ENCODE peak calls at places on chromosomes 13 and 19, in eight cellular contexts. W is upper lobe of left lung, P is foreskin fibroblast, J is ovary, Q is heart right ventricle, U is MCF 10A, F is B cell, K is A549. H is an unnamed sample.

GRCh38 chr13:20715340-20715732 is 11.8 kb downstream of the IL17D start:
- DNase-seq in W (no peak), P (no peak), J (no peak), Q (no peak), U (no peak), F (no peak), K (no peak), H (no peak)

GRCh38 chr19:46487802-46488445 is 7.7 kb downstream of the PNMA8B start:
- DNase-seq in W (peak), P (peak), J (peak), Q (peak), U (peak), F (peak), K (peak), H (peak)

GRCh38 chr13:60260440-60260839 is 96.7 kb upstream of the DIAPH3 start:
- DNase-seq in W (no peak), P (no peak), J (no peak), Q (no peak), U (no peak), F (no peak), K (no peak), H (no peak)

GRCh38 chr19:916645-917322 is 349 bp upstream of the KISS1R start:
- DNase-seq in W (no peak), P (no peak), J (no peak), Q (no peak), U (no peak), F (peak), K (no peak), H (no peak)

GRCh38 chr19:3102239-3103140 is 8.3 kb downstream of the GNA11 start:
- DNase-seq in W (peak), P (no peak), J (no peak), Q (no peak), U (no peak), F (no peak), K (no peak), H (no peak)

GRCh38 chr13:30863231-30863630 is 42.8 kb upstream of the MEDAG start:
- DNase-seq in W (no peak), P (no peak), J (no peak), Q (no peak), U (no peak), F (no peak), K (no peak), H (no peak)

GRCh38 chr13:67137044-67137735 is 92.9 kb downstream of the PCDH9 start:
- DNase-seq in W (no peak), P (peak), J (no peak), Q (no peak), U (no peak), F (no peak), K (no peak), H (no peak)

GRCh38 chr19:4061683-4062575 is 4.8 kb downstream of the ZBTB7A start:
- DNase-seq in W (peak), P (no peak), J (peak), Q (no peak), U (peak), F (no peak), K (no peak), H (no peak)

GRCh38 chr19:29871143-29871542 is 59.4 kb downstream of the CCNE1 start:
- DNase-seq in W (no peak), P (no peak), J (no peak), Q (no peak), U (no peak), F (no peak), K (no peak), H (no peak)

GRCh38 chr19:6259312-6259861 is 20.4 kb downstream of the MLLT1 start:
- DNase-seq in W (no peak), P (no peak), J (peak), Q (no peak), U (no peak), F (no peak), K (no peak), H (no peak)

GRCh38 chr13:44120814-44121505 is 241.3 kb downstream of the LACC1 start:
- DNase-seq in W (no peak), P (no peak), J (no peak), Q (no peak), U (no peak), F (no peak), K (no peak), H (no peak)

GRCh38 chr19:55379161-55379560 is 2.5 kb downstream of the TMEM190 start:
- DNase-seq in W (no peak), P (no peak), J (no peak), Q (no peak), U (no peak), F (no peak), K (no peak), H (no peak)

GRCh38 chr13:29861694-29862110 is 11.3 kb upstream of the UBL3 start:
- DNase-seq in W (no peak), P (peak), J (no peak), Q (no peak), U (peak), F (no peak), K (peak), H (no peak)

DNA sequence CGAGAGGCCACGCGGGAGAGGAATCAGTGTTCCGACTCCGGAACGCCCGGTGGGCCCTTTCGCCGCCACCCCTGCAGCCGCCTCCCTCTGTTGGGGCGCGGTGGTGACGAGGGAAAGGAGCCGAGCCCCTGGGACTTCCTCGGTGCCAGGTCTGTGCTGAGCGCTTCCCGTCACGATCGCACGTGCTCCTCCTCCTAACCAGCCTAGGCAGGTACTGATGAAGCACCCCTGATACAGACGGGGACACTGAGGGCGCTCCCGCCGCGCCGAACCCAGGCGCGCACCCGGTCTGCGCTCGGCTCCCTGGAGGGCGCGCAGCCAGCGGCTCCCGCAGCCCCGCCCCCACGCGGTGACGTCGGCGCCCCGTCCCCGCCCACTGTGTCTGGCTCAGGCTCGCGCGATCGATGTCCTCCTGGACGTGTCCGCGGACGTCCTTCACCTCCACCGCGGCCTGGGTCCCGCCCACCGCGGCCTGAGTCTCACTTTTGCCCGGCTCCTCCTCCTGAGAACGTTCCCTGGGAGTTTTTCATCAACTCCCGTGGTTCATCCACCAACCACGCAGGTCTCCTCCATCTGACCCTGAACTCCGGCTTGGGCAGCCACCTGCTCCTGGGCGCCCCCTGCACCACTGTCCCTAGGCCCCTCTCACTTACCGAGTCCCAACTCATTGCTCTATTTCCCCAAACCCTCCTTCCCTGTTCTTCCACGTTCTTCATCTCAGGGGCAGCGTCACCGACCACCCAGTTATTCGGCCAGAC is 2.6 kb upstream of the KLK15 start:
- DNase-seq in W (peak), P (peak), J (peak), Q (peak), U (peak), F (peak), K (peak), H (peak)
- TF ChIP-seq CTCF in W (no peak), P (no peak), J (no peak), Q (no peak), U (no peak), F (no peak), K (no peak), H (no peak)

GRCh38 chr13:42048625-42049453 is at the start of gene DGKH:
- DNase-seq in W (peak), P (peak), J (peak), Q (peak), U (peak), F (peak), K (peak), H (no peak)
- TF ChIP-seq CTCF in W (no peak), P (no peak), J (peak), Q (peak), U (peak), F (no peak), K (peak), H (no peak)

DNA sequence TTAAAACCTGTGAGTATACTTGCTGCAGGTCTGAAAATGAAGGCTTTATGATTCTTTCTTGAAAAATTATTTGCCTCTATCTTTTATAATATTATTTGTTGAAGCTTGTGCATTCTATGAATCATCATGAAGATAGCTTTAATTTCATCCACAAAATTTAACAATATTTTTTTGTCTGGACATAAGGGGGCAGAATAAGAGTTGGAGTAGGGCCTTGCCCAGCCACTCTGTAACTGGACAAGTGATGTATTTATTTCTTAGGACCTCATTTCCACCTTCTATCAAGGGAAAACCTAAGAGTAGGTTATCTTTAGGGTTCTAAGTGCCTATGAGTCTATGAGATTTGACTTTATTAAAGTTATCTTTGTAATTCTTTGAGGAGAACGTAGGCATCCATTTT is 49.9 kb downstream of the N4BP2L1 start:
- DNase-seq in W (no peak), P (no peak), J (no peak), Q (no peak), U (no peak), F (no peak), K (no peak), H (no peak)
- TF ChIP-seq CTCF in W (no peak), P (no peak), J (no peak), Q (peak), U (no peak), F (no peak), K (no peak), H (no peak)

DNA sequence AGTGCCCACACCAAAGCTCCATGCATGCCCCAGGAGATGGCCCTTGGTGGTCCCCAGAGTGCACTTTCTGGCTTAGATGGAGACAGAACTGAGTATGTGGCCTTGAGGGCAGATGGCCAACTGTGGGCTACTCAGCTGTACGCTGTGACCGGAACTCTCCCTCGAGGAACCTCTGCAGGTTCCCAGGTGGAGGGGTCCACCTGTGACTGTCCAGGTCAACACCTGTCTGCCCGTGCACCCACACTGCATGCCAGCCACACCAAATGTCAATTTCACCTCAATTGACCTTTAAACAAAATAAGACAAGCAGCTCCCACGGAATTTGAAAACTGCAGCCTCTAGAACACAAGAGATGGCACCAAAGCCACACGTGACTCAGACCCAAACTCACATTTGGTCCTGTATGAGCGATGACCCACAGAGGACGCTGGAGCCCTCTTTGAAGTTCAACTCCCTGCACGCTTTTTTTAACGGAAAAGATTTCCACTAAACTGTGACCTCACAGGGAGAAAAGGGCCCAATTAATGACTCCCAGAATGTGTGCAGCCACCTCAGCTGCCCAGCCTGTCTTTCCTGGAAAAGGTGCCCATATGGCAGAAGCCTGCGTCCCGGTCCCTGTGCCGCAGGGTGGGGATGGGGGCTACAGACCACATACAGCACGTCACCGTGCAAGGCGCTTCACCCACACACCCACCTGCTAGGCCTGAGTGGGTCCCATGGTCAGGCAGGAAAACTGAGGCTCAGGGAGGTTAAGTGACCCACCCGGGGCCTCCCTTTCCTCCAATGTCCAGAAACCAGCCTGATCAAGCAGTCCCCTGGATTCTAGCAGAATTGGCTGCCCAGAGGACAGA is 47.7 kb downstream of the KLF2 start:
- DNase-seq in W (no peak), P (no peak), J (no peak), Q (no peak), U (no peak), F (no peak), K (no peak), H (no peak)
- TF ChIP-seq CTCF in W (no peak), P (no peak), J (no peak), Q (no peak), U (no peak), F (no peak), K (no peak), H (no peak)

DNA sequence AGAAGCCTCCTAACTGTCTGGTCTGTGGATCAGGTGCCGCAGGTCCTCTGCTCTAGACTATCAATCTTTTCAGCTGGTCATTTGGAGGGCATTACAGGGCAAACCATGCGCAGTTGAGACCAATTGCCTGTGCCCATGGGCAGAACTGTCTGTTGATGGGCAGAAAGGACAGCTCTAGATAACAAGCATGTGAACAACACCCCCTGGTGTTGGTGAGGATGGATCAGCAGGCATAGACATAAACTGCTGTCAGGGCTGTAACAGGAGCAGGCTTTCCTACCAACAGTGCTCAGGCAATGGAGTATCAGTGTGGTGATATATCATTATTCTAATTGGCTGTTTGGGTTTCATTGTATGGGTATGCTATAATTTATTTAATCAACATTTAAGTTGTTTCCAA is 104.7 kb upstream of the KL start:
- DNase-seq in W (no peak), P (peak), J (no peak), Q (no peak), U (peak), F (peak), K (peak), H (no peak)
- TF ChIP-seq CTCF in W (no peak), P (peak), J (no peak), Q (peak), U (peak), F (no peak), K (peak), H (no peak)